ENCODE peak calls at places on chromosomes 3 and 15, in four cellular contexts. U is keratinocyte, B is colonic mucosa, Z is adipocyte. N is an unnamed sample.
A peak's percentile ranks its signal among the peaks of the same experiment; 100 is the strongest.

GRCh38 chr15:64697911-64698369 is 77.4 kb downstream of the RBPMS2 start:
- DNase-seq in U (peak; percentile 25), B (no peak), Z (peak; percentile 45), N (no peak)

GRCh38 chr15:74863239-74864056 is 9.7 kb downstream of the SCAMP2 start:
- DNase-seq in Z (no peak), U (no peak), B (no peak), N (peak; percentile 14)

GRCh38 chr3:184538600-184539431 is 22.8 kb upstream of the EPHB3 start:
- DNase-seq in B (peak; percentile 8), U (no peak), Z (no peak), N (no peak)

GRCh38 chr15:65368646-65369045 is 9.2 kb downstream of the IGDCC3 start:
- DNase-seq in B (no peak), Z (no peak), U (no peak), N (no peak)

GRCh38 chr3:170387952-170388351 is 30.4 kb downstream of the SKIL start:
- DNase-seq in B (no peak), Z (peak; percentile 67), U (no peak), N (peak; percentile 30)

GRCh38 chr3:113496924-113497323 is 18.0 kb downstream of the SPICE1 start:
- DNase-seq in Z (peak; percentile 37), B (no peak), U (no peak), N (peak; percentile 61)

GRCh38 chr15:70171224-70171886 is 73.6 kb upstream of the TLE3 start:
- DNase-seq in B (no peak), Z (no peak), U (no peak), N (no peak)

GRCh38 chr3:170746175-170746942 is 123.6 kb downstream of the RPL22L1 start:
- DNase-seq in Z (no peak), B (no peak), U (no peak), N (peak; percentile 18)

GRCh38 chr3:171962137-171962720 is 77.1 kb upstream of the FNDC3B start:
- DNase-seq in U (no peak), Z (no peak), B (no peak), N (no peak)

DNA sequence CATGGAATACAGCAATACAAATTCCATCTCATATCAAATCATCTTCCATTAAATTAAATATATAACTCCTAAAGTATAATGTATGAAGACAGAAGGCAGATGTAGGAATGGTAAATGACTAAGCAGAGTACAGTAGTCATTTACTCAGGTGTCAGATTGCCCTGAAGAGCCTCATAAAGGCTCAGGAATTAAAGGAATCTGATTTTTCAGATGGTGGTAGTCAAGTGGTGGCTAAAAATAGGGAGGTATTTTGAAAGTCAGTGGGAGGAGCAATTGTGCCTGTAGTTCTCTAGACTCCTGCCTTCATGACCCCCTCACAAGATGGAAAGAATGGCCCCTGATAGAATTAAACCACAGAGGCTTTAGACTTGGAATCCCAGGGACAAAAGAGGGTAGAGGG is 142.7 kb upstream of the SYNPR start:
- DNase-seq in B (no peak), U (no peak), Z (no peak), N (no peak)
- H3K9ac ChIP-seq in B (no peak overlapping the region), U (no peak overlapping the region), Z (no peak overlapping the region), N (no peak overlapping the region)

DNA sequence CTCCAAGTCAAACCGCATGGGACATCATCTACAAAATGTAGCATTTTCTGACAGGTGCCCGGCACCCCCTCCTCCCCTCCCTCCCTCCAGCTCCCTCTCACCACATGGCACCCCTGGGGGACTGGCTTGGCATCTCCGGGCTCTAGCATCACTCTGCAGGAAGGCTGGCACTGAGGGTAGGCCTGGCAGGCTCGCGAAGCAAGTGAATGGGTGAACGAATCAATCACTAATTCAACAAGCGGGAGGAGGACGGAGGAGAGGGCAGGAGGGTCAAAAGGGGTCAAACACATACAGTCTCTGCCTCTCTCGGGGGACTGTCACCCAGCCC is 155.7 kb downstream of the NUP210 start:
- DNase-seq in Z (no peak), U (no peak), B (no peak), N (no peak)
- H3K9ac ChIP-seq in Z (no peak overlapping the region), U (no peak overlapping the region), B (no peak overlapping the region), N (no peak overlapping the region)

DNA sequence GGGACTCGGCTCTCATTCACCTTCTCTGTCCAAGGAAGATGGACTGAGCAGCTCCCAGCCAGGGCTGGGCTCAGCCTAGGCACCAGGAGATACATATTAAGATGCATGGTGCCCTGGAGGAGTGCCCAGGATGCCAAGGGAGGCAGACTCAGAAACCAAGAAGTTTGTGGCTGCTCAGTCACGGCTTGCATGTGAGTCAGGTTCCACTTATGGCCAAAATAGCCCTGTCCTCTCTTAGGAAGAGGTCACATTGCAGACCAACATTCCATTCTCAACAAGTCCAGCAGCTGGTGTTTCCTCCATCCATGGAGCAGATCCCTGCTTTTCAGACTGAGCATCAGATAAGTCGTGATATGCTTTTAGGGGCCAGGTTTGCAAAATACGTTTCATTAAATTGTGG is 21.8 kb downstream of the CDCP1 start:
- DNase-seq in Z (peak; percentile 72), U (no peak), B (no peak), N (peak; percentile 91)
- H3K9ac ChIP-seq in Z (no peak overlapping the region), U (peak overlapping the region; percentile 49), B (no peak overlapping the region), N (peak overlapping the region; percentile 82)

DNA sequence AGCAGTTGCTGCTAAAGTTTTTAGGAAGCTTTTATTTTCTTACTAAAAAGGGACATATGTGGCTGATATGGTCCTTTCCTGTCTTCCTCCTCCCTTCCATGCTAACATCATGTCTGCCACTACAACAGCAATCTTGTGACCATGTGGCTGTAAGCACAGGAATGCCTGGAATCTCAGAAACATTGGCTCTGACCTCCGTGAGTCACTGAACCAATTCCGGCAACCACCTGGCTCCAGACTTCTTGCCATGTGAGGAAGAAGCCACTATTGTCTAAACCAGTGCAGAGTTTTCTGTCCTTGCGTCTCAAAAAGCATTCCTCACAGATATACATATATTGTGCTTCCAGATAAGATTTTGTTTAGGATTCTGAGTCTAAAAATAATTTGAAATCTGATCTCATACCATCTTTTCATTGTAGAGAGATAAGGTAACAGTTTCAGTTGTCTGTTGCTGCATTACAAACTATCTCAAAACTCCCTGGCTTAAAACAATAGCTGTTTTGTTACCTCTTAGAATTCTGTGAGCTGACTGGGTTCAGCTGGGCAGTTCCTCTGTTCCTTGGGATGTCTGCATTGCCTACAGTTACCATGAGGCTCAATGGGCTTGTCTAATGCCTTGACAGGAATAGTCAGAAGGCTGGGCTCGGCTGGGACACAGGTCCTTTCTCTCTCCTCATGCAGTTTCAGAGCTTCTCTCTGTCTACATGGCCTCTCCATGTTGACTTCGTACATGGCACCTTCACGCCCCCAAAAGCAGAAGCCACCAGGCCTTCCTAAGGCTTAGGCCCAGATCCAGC is 77.3 kb upstream of the MAGI1 start:
- DNase-seq in U (peak; percentile 71), Z (peak; percentile 81), B (no peak), N (peak; percentile 92)
- H3K9ac ChIP-seq in U (peak overlapping the region; percentile 29), Z (peak overlapping the region; percentile 72), B (no peak overlapping the region), N (peak overlapping the region; percentile 72)

GRCh38 chr3:37130984-37131975 is 43.1 kb downstream of the LRRFIP2 start:
- DNase-seq in Z (no peak), B (no peak), U (no peak), N (no peak)
- H3K9ac ChIP-seq in Z (no peak overlapping the region), B (no peak overlapping the region), U (no peak overlapping the region), N (peak overlapping the region; percentile 0)

GRCh38 chr3:139586420-139587017 is 47.0 kb upstream of the RBP1 start:
- DNase-seq in Z (no peak), U (no peak), B (no peak), N (no peak)
- H3K9ac ChIP-seq in Z (no peak overlapping the region), U (no peak overlapping the region), B (no peak overlapping the region), N (no peak overlapping the region)

N was measured in mesenchymal stem cell.